ENCODE peak calls at places on chromosomes 2 and 18, in seven cellular contexts. N, R, F, L, A, M and D are unnamed samples.

GRCh38 chr2:48530033-48530804 is at the start of gene STON1:
- DNase-seq in N (peak), R (no peak), F (peak), L (peak), A (no peak), M (no peak), D (peak)

GRCh38 chr18:28110924-28111323 is 66.0 kb downstream of the CDH2 start:
- DNase-seq in N (no peak), R (no peak), F (no peak), L (peak), A (no peak), M (no peak), D (no peak)

GRCh38 chr2:184598313-184599053 is at the start of gene ZNF804A:
- DNase-seq in N (peak), R (no peak), F (peak), L (peak), A (no peak), M (peak), D (peak)

GRCh38 chr2:187581125-187581896 is 27.1 kb upstream of the TFPI start:
- DNase-seq in N (no peak), R (peak), F (peak), L (peak), A (peak), M (no peak), D (peak)

GRCh38 chr2:143284087-143284675 is 155.0 kb downstream of the ARHGAP15 start:
- DNase-seq in N (no peak), R (peak), F (peak), L (peak), A (peak), M (no peak), D (peak)

GRCh38 chr2:241811952-241812729 is 3.1 kb downstream of the NEU4 start:
- DNase-seq in N (no peak), R (no peak), F (peak), L (no peak), A (no peak), M (no peak), D (no peak)

GRCh38 chr18:75290737-75291358 is 80.3 kb downstream of the TSHZ1 start:
- DNase-seq in N (no peak), R (peak), F (no peak), L (no peak), A (no peak), M (no peak), D (no peak)

GRCh38 chr2:64221935-64222334 is 77.7 kb upstream of the PELI1 start:
- DNase-seq in N (no peak), R (no peak), F (no peak), L (no peak), A (no peak), M (no peak), D (no peak)

GRCh38 chr18:10378688-10379465 is 75.6 kb upstream of the APCDD1 start:
- DNase-seq in N (no peak), R (no peak), F (no peak), L (no peak), A (no peak), M (no peak), D (peak)

GRCh38 chr18:57715671-57716070 is 87.4 kb downstream of the ATP8B1 start:
- DNase-seq in N (no peak), R (no peak), F (no peak), L (no peak), A (no peak), M (no peak), D (no peak)

GRCh38 chr2:16626497-16626896 is 39.1 kb downstream of the CYRIA start:
- DNase-seq in N (no peak), R (no peak), F (no peak), L (no peak), A (no peak), M (no peak), D (no peak)

GRCh38 chr2:201120500-201120899 is 4.5 kb downstream of the CFLAR start:
- DNase-seq in N (no peak), R (no peak), F (no peak), L (no peak), A (no peak), M (no peak), D (no peak)

GRCh38 chr2:179876266-179876665 is 14.9 kb upstream of the ZNF385B start:
- DNase-seq in N (no peak), R (peak), F (no peak), L (no peak), A (no peak), M (no peak), D (no peak)

GRCh38 chr2:106104332-106105062 is 89.6 kb downstream of the UXS1 start:
- DNase-seq in N (peak), R (peak), F (peak), L (peak), A (peak), M (no peak), D (peak)

GRCh38 chr2:48415765-48416515 is 114.0 kb upstream of the STON1 start:
- DNase-seq in N (no peak), R (peak), F (no peak), L (peak), A (no peak), M (no peak), D (no peak)

GRCh38 chr2:126644630-126645191 is 11.2 kb upstream of the GYPC start:
- DNase-seq in N (peak), R (no peak), F (no peak), L (no peak), A (no peak), M (no peak), D (no peak)

GRCh38 chr18:35127201-35127600 is 86.0 kb downstream of the MAPRE2 start:
- DNase-seq in N (no peak), R (peak), F (no peak), L (peak), A (no peak), M (no peak), D (peak)

GRCh38 chr18:24991220-24991575 is 360.8 kb downstream of the ZNF521 start:
- DNase-seq in N (no peak), R (no peak), F (no peak), L (no peak), A (no peak), M (no peak), D (no peak)

GRCh38 chr2:201298462-201298861 is 38.1 kb downstream of the CASP8 start:
- DNase-seq in N (no peak), R (no peak), F (no peak), L (no peak), A (no peak), M (no peak), D (no peak)

GRCh38 chr2:186573528-186573927 is 16.3 kb upstream of the ITGAV start:
- DNase-seq in N (no peak), R (no peak), F (no peak), L (no peak), A (no peak), M (no peak), D (no peak)

GRCh38 chr2:240146141-240146561 is 5.7 kb upstream of the OTOS start:
- DNase-seq in N (no peak), R (no peak), F (peak), L (no peak), A (no peak), M (no peak), D (no peak)

GRCh38 chr2:182103531-182103930 is 117.9 kb downstream of the PPP1R1C start:
- DNase-seq in N (no peak), R (no peak), F (no peak), L (peak), A (no peak), M (no peak), D (peak)
- H2AFZ ChIP-seq in N (peak), R (no peak), F (peak), L (no peak), A (no peak), M (no peak), D (no peak)

DNA sequence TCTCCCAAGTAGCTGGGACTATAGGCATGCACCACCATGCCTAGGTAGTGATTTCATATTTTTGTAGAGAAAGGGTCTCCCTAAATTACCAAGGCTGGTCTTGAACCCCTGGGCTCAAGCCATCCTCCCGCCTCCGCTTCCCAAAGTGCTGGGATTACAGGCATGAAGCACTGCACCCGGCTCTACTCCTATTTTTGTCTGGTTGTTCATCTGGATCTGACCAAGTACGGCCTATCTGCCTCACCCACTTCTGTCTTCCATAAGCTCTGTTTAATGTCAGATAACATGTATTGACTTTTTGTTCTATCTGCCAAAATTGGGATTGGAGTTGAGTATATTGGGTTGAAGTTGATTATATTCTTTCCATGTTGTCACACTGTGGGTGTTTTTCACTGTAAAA is 198.4 kb downstream of the AFF3 start:
- DNase-seq in N (no peak), R (no peak), F (no peak), L (no peak), A (no peak), M (no peak), D (no peak)
- TF ChIP-seq POLR2AphosphoS5 in N (no peak), R (no peak), F (no peak), L (no peak), A (no peak), M (no peak), D (no peak)

GRCh38 chr2:144704696-144705095 is 184.8 kb upstream of the ZEB2 start:
- DNase-seq in N (no peak), R (no peak), F (no peak), L (no peak), A (no peak), M (no peak), D (no peak)

GRCh38 chr2:144703852-144704324 is 184.0 kb upstream of the ZEB2 start:
- DNase-seq in N (no peak), R (no peak), F (no peak), L (no peak), A (peak), M (no peak), D (peak)

GRCh38 chr2:144706671-144707070 is 186.8 kb upstream of the ZEB2 start:
- DNase-seq in N (no peak), R (no peak), F (no peak), L (no peak), A (no peak), M (no peak), D (no peak)

GRCh38 chr2:144707927-144708326 is 188.0 kb upstream of the ZEB2 start:
- DNase-seq in N (no peak), R (no peak), F (no peak), L (no peak), A (no peak), M (no peak), D (no peak)

GRCh38 chr2:144705328-144706245 is 185.7 kb upstream of the ZEB2 start:
- DNase-seq in N (no peak), R (no peak), F (no peak), L (no peak), A (no peak), M (no peak), D (no peak)
- H2AFZ ChIP-seq in N (peak), R (no peak), F (no peak), L (no peak), A (no peak), M (no peak), D (no peak)

DNA sequence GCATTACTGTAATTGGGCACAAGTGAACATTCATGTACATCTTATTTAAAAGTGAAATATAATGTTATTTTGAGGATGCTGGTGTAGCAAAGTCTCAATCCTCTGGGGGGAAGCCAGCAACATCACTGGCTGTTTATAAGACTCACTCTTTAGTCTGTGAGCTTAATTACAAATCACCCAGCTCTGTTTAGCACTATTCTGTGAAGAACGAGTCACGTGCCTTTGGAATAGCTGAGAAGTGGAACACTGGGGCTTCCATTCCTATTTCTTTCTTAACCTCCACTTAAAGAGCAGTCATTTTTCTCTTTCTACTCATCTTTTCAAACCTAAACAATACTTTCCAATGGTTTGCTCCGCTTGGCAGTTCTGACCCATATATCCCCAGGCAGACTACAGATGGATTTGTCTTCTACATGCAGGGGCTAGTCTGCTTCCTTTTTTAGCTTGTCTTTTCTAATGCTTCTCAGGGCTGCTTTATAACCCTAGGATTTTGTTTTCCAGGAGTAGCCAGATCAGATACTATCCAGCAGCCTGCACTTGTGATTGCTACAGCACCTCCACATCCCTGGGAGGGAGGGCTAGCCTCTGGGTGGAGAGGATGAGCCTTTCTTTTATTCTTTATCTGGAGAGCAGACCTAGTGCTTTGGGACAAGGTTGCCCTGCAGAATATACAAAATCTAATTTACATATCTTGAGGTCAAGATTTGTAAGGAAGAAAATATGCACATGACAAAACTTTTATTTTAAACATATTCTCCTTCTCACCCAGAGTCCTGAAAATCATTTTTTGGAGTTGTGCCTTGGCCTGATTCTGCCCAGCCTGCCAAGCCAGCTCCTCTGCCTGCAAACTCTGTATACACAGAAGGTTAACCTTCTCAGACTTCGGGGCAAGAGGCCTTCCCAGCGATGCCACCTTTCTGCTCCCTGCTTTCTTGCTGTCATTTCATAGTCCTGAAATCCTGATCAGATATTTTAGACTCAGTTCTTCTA is 95.5 kb upstream of the CAVIN2 start:
- DNase-seq in N (no peak), R (no peak), F (peak), L (no peak), A (no peak), M (no peak), D (no peak)
- TF ChIP-seq POLR2AphosphoS5 in N (no peak), R (no peak), F (no peak), L (no peak), A (no peak), M (no peak), D (no peak)

GRCh38 chr2:39368376-39368775 is 68.7 kb downstream of the MAP4K3 start:
- DNase-seq in N (no peak), R (no peak), F (no peak), L (no peak), A (no peak), M (no peak), D (no peak)
- H2AFZ ChIP-seq in N (no peak), R (no peak), F (no peak), L (no peak), A (no peak), M (no peak), D (no peak)

GRCh38 chr2:47058061-47058931 is 96.8 kb downstream of the STPG4 start:
- DNase-seq in N (no peak), R (no peak), F (no peak), L (no peak), A (no peak), M (no peak), D (no peak)

GRCh38 chr2:47054867-47055266 is 100.2 kb downstream of the STPG4 start:
- DNase-seq in N (no peak), R (no peak), F (no peak), L (no peak), A (no peak), M (no peak), D (no peak)

GRCh38 chr2:47057732-47058012 is 97.4 kb downstream of the STPG4 start:
- DNase-seq in N (no peak), R (no peak), F (no peak), L (no peak), A (no peak), M (no peak), D (no peak)

GRCh38 chr2:47056374-47056773 is 98.7 kb downstream of the STPG4 start:
- DNase-seq in N (no peak), R (no peak), F (peak), L (no peak), A (no peak), M (no peak), D (no peak)

GRCh38 chr2:47056875-47057731 is 98.0 kb downstream of the STPG4 start:
- DNase-seq in N (no peak), R (no peak), F (peak), L (no peak), A (no peak), M (no peak), D (no peak)
- TF ChIP-seq POLR2AphosphoS5 in N (no peak), R (no peak), F (peak), L (no peak), A (no peak), M (no peak), D (no peak)

DNA sequence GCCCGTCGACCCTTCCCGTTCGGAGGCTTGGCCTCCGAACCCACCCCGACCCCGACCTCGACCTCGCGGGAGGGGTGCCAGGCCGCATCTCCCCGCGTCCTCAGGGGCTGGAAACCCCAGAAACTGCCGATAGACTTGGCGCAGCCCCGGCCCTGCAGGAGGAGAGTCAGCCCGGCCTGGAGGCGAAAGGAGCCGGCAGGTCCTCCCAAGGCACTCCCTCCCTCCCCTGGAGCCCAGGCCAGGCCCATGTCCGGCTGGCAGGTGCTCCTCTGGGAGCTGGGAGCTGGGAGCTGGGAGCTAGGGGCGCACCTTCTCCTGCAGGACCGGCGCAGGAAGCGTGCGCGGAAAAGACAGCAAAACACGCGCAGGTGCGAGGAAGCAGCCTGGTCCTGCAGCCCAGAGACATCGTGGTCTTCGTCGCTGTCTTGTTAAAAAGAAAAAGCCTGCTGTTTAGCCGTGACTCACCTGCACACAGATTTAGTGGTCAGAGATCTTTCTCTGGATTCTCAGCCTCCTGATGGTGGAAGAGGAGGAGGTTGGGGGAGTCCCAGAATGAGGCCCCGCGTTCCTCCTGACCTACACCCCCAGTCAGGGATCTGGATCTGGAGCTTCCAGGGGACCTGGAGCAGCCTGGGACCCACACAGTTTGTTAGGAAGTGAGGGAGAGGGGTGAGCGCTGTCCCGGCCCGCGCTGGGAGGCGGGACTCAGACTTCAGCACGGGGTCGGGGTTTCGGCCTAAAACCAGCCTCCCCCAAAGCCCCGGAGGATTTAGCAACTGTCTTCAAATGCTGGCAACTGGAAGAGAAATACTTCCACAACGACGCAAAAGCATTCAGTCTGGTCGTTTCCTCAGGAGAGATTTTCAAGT is 702 bp upstream of the MBP start:
- DNase-seq in N (peak), R (no peak), F (no peak), L (peak), A (no peak), M (no peak), D (no peak)
- H2AFZ ChIP-seq in N (peak), R (no peak), F (no peak), L (peak), A (peak), M (peak), D (no peak)

GRCh38 chr2:157840568-157841156 is 35.5 kb downstream of the ACVR1 start:
- DNase-seq in N (no peak), R (peak), F (no peak), L (no peak), A (no peak), M (no peak), D (peak)
- TF ChIP-seq POLR2AphosphoS5 in N (no peak), R (no peak), F (no peak), L (no peak), A (no peak), M (no peak), D (no peak)

DNA sequence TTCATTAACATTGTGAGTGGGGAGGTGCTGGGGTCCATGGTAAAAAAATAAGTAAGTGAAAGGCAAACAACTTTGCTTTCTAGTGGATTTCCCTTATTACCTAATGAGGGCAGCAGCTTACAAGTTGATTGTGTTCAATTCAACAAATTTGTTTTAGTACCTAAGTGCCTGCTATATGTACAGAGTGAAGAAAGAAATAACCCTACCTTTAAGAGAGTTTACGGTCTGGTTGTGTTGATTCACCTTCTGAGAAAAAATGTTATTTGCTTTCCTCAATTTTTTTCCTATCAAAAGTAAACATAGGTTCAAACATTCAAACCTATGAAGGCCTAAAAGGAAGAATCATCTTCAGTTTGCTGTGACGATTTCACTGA is 1.6 kb upstream of the SPTBN1 start:
- DNase-seq in N (no peak), R (peak), F (no peak), L (no peak), A (no peak), M (no peak), D (no peak)
- H2AFZ ChIP-seq in N (no peak), R (peak), F (no peak), L (no peak), A (no peak), M (no peak), D (no peak)

GRCh38 chr2:232647261-232647660 is 13.9 kb downstream of the EFHD1 start:
- DNase-seq in N (no peak), R (no peak), F (no peak), L (no peak), A (no peak), M (no peak), D (no peak)
- TF ChIP-seq POLR2AphosphoS5 in N (no peak), R (no peak), F (no peak), L (no peak), A (no peak), M (no peak), D (no peak)